ENCODE peak calls at places on chromosomes 3 and 15, in eight cellular contexts. One of them, this sample, is unnamed.

GRCh38 chr15:29632671-29633406 is 189.4 kb downstream of the TJP1 start:
- DNase-seq in stomach: no peak
- DNase-seq in activated CD4-positive, alpha-beta T cell treated with anti-CD3 and anti-CD28 coated beads for 4 hours: no peak
- DNase-seq in NCI-H1105 treated with DMSO at 0.1 percent for 48 hours: no peak
- DNase-seq in A549: no peak
- DNase-seq in Calu3: no peak
- DNase-seq in small intestine: no peak
- DNase-seq in NCI-H2029 treated with DMSO at 0.1 percent for 48 hours: no peak
- DNase-seq in this sample: no peak

GRCh38 chr15:65182538-65182937 is 2.6 kb downstream of the CLPX start:
- DNase-seq in NCI-H2029 treated with DMSO at 0.1 percent for 48 hours: no peak
- DNase-seq in NCI-H1105 treated with DMSO at 0.1 percent for 48 hours: no peak
- DNase-seq in small intestine: no peak
- DNase-seq in activated CD4-positive, alpha-beta T cell treated with anti-CD3 and anti-CD28 coated beads for 4 hours: no peak
- DNase-seq in stomach: no peak
- DNase-seq in A549: no peak
- DNase-seq in Calu3: no peak
- DNase-seq in this sample: no peak

GRCh38 chr3:183265713-183266417 is 12.8 kb downstream of the B3GNT5 start:
- DNase-seq in small intestine: peak
- DNase-seq in stomach: peak
- DNase-seq in NCI-H2029 treated with DMSO at 0.1 percent for 48 hours: no peak
- DNase-seq in activated CD4-positive, alpha-beta T cell treated with anti-CD3 and anti-CD28 coated beads for 4 hours: peak
- DNase-seq in A549: peak
- DNase-seq in Calu3: peak
- DNase-seq in NCI-H1105 treated with DMSO at 0.1 percent for 48 hours: peak
- DNase-seq in this sample: peak

GRCh38 chr15:51334011-51334426 is 4.4 kb downstream of the CYP19A1 start:
- DNase-seq in NCI-H2029 treated with DMSO at 0.1 percent for 48 hours: peak
- DNase-seq in Calu3: no peak
- DNase-seq in NCI-H1105 treated with DMSO at 0.1 percent for 48 hours: no peak
- DNase-seq in A549: no peak
- DNase-seq in small intestine: no peak
- DNase-seq in activated CD4-positive, alpha-beta T cell treated with anti-CD3 and anti-CD28 coated beads for 4 hours: no peak
- DNase-seq in stomach: no peak
- DNase-seq in this sample: no peak

GRCh38 chr3:154224366-154224765 is 99.9 kb downstream of the DHX36 start:
- DNase-seq in activated CD4-positive, alpha-beta T cell treated with anti-CD3 and anti-CD28 coated beads for 4 hours: no peak
- DNase-seq in NCI-H2029 treated with DMSO at 0.1 percent for 48 hours: no peak
- DNase-seq in A549: no peak
- DNase-seq in small intestine: no peak
- DNase-seq in stomach: no peak
- DNase-seq in Calu3: no peak
- DNase-seq in NCI-H1105 treated with DMSO at 0.1 percent for 48 hours: no peak
- DNase-seq in this sample: no peak

GRCh38 chr15:100633763-100634075 is 31.3 kb downstream of the ASB7 start:
- DNase-seq in stomach: no peak
- DNase-seq in small intestine: no peak
- DNase-seq in activated CD4-positive, alpha-beta T cell treated with anti-CD3 and anti-CD28 coated beads for 4 hours: no peak
- DNase-seq in NCI-H1105 treated with DMSO at 0.1 percent for 48 hours: no peak
- DNase-seq in A549: no peak
- DNase-seq in Calu3: no peak
- DNase-seq in NCI-H2029 treated with DMSO at 0.1 percent for 48 hours: no peak
- DNase-seq in this sample: no peak

GRCh38 chr3:46626039-46626438 is 13.7 kb downstream of the FAM240A start:
- DNase-seq in activated CD4-positive, alpha-beta T cell treated with anti-CD3 and anti-CD28 coated beads for 4 hours: no peak
- DNase-seq in NCI-H2029 treated with DMSO at 0.1 percent for 48 hours: no peak
- DNase-seq in Calu3: no peak
- DNase-seq in NCI-H1105 treated with DMSO at 0.1 percent for 48 hours: no peak
- DNase-seq in A549: no peak
- DNase-seq in small intestine: peak
- DNase-seq in stomach: no peak
- DNase-seq in this sample: no peak

GRCh38 chr15:40333922-40334492 is 6.7 kb downstream of the CCDC9B start:
- DNase-seq in activated CD4-positive, alpha-beta T cell treated with anti-CD3 and anti-CD28 coated beads for 4 hours: no peak
- DNase-seq in stomach: no peak
- DNase-seq in NCI-H2029 treated with DMSO at 0.1 percent for 48 hours: no peak
- DNase-seq in small intestine: no peak
- DNase-seq in NCI-H1105 treated with DMSO at 0.1 percent for 48 hours: no peak
- DNase-seq in A549: no peak
- DNase-seq in Calu3: no peak
- DNase-seq in this sample: peak

GRCh38 chr3:8481380-8481779 is 20.2 kb upstream of the LMCD1 start:
- DNase-seq in NCI-H2029 treated with DMSO at 0.1 percent for 48 hours: no peak
- DNase-seq in NCI-H1105 treated with DMSO at 0.1 percent for 48 hours: no peak
- DNase-seq in activated CD4-positive, alpha-beta T cell treated with anti-CD3 and anti-CD28 coated beads for 4 hours: no peak
- DNase-seq in small intestine: no peak
- DNase-seq in Calu3: no peak
- DNase-seq in stomach: no peak
- DNase-seq in A549: no peak
- DNase-seq in this sample: no peak

GRCh38 chr3:22372292-22372949 is 621.4 kb upstream of the ZNF385D start:
- DNase-seq in small intestine: no peak
- DNase-seq in NCI-H1105 treated with DMSO at 0.1 percent for 48 hours: peak
- DNase-seq in activated CD4-positive, alpha-beta T cell treated with anti-CD3 and anti-CD28 coated beads for 4 hours: no peak
- DNase-seq in stomach: no peak
- DNase-seq in A549: no peak
- DNase-seq in Calu3: no peak
- DNase-seq in NCI-H2029 treated with DMSO at 0.1 percent for 48 hours: no peak
- DNase-seq in this sample: peak

GRCh38 chr3:134307425-134307824 is 56.8 kb upstream of the RYK start:
- DNase-seq in A549: no peak
- DNase-seq in stomach: no peak
- DNase-seq in NCI-H1105 treated with DMSO at 0.1 percent for 48 hours: no peak
- DNase-seq in NCI-H2029 treated with DMSO at 0.1 percent for 48 hours: no peak
- DNase-seq in activated CD4-positive, alpha-beta T cell treated with anti-CD3 and anti-CD28 coated beads for 4 hours: no peak
- DNase-seq in small intestine: no peak
- DNase-seq in Calu3: no peak
- DNase-seq in this sample: no peak

GRCh38 chr3:43165786-43166185 is 59.9 kb upstream of the POMGNT2 start:
- DNase-seq in small intestine: no peak
- DNase-seq in NCI-H2029 treated with DMSO at 0.1 percent for 48 hours: no peak
- DNase-seq in A549: no peak
- DNase-seq in Calu3: no peak
- DNase-seq in activated CD4-positive, alpha-beta T cell treated with anti-CD3 and anti-CD28 coated beads for 4 hours: no peak
- DNase-seq in NCI-H1105 treated with DMSO at 0.1 percent for 48 hours: no peak
- DNase-seq in stomach: no peak
- DNase-seq in this sample: no peak

GRCh38 chr3:8822141-8822540 is 52.7 kb upstream of the OXTR start:
- DNase-seq in small intestine: no peak
- DNase-seq in stomach: no peak
- DNase-seq in NCI-H1105 treated with DMSO at 0.1 percent for 48 hours: no peak
- DNase-seq in A549: no peak
- DNase-seq in Calu3: no peak
- DNase-seq in NCI-H2029 treated with DMSO at 0.1 percent for 48 hours: no peak
- DNase-seq in activated CD4-positive, alpha-beta T cell treated with anti-CD3 and anti-CD28 coated beads for 4 hours: no peak
- DNase-seq in this sample: no peak

GRCh38 chr3:36893137-36893557 is 51.7 kb downstream of the TRANK1 start:
- DNase-seq in Calu3: no peak
- DNase-seq in NCI-H1105 treated with DMSO at 0.1 percent for 48 hours: no peak
- DNase-seq in small intestine: peak
- DNase-seq in stomach: no peak
- DNase-seq in NCI-H2029 treated with DMSO at 0.1 percent for 48 hours: peak
- DNase-seq in A549: peak
- DNase-seq in activated CD4-positive, alpha-beta T cell treated with anti-CD3 and anti-CD28 coated beads for 4 hours: peak
- DNase-seq in this sample: peak

GRCh38 chr3:132038198-132038825 is 3.5 kb upstream of the CPNE4 start:
- DNase-seq in A549: peak
- DNase-seq in NCI-H1105 treated with DMSO at 0.1 percent for 48 hours: peak
- DNase-seq in small intestine: peak
- DNase-seq in Calu3: no peak
- DNase-seq in NCI-H2029 treated with DMSO at 0.1 percent for 48 hours: no peak
- DNase-seq in stomach: no peak
- DNase-seq in activated CD4-positive, alpha-beta T cell treated with anti-CD3 and anti-CD28 coated beads for 4 hours: no peak
- DNase-seq in this sample: peak

GRCh38 chr3:49869525-49870126 is at the start of gene CAMKV:
- DNase-seq in Calu3: no peak
- DNase-seq in A549: no peak
- DNase-seq in NCI-H1105 treated with DMSO at 0.1 percent for 48 hours: peak
- DNase-seq in activated CD4-positive, alpha-beta T cell treated with anti-CD3 and anti-CD28 coated beads for 4 hours: no peak
- DNase-seq in stomach: no peak
- DNase-seq in small intestine: no peak
- DNase-seq in NCI-H2029 treated with DMSO at 0.1 percent for 48 hours: no peak
- DNase-seq in this sample: peak

GRCh38 chr3:101719604-101720185 is 4.7 kb upstream of the CEP97 start:
- DNase-seq in NCI-H2029 treated with DMSO at 0.1 percent for 48 hours: no peak
- DNase-seq in Calu3: no peak
- DNase-seq in NCI-H1105 treated with DMSO at 0.1 percent for 48 hours: no peak
- DNase-seq in A549: no peak
- DNase-seq in small intestine: no peak
- DNase-seq in activated CD4-positive, alpha-beta T cell treated with anti-CD3 and anti-CD28 coated beads for 4 hours: no peak
- DNase-seq in stomach: no peak
- DNase-seq in this sample: no peak

GRCh38 chr3:62109534-62109933 is 263.8 kb downstream of the FEZF2 start:
- DNase-seq in stomach: no peak
- DNase-seq in A549: no peak
- DNase-seq in NCI-H1105 treated with DMSO at 0.1 percent for 48 hours: no peak
- DNase-seq in activated CD4-positive, alpha-beta T cell treated with anti-CD3 and anti-CD28 coated beads for 4 hours: no peak
- DNase-seq in Calu3: no peak
- DNase-seq in NCI-H2029 treated with DMSO at 0.1 percent for 48 hours: no peak
- DNase-seq in small intestine: no peak
- DNase-seq in this sample: no peak

GRCh38 chr3:194306771-194307640 is 44.1 kb downstream of the CPN2 start:
- DNase-seq in A549: no peak
- DNase-seq in Calu3: no peak
- DNase-seq in small intestine: no peak
- DNase-seq in activated CD4-positive, alpha-beta T cell treated with anti-CD3 and anti-CD28 coated beads for 4 hours: no peak
- DNase-seq in stomach: no peak
- DNase-seq in NCI-H1105 treated with DMSO at 0.1 percent for 48 hours: no peak
- DNase-seq in NCI-H2029 treated with DMSO at 0.1 percent for 48 hours: no peak
- DNase-seq in this sample: peak

GRCh38 chr3:13087320-13087985 is 14.2 kb upstream of the IQSEC1 start:
- DNase-seq in NCI-H1105 treated with DMSO at 0.1 percent for 48 hours: no peak
- DNase-seq in small intestine: no peak
- DNase-seq in A549: no peak
- DNase-seq in Calu3: no peak
- DNase-seq in activated CD4-positive, alpha-beta T cell treated with anti-CD3 and anti-CD28 coated beads for 4 hours: no peak
- DNase-seq in NCI-H2029 treated with DMSO at 0.1 percent for 48 hours: no peak
- DNase-seq in stomach: no peak
- DNase-seq in this sample: peak

GRCh38 chr3:37588761-37589160 is 272.9 kb upstream of the CTDSPL start:
- DNase-seq in NCI-H1105 treated with DMSO at 0.1 percent for 48 hours: no peak
- DNase-seq in A549: no peak
- DNase-seq in Calu3: no peak
- DNase-seq in stomach: no peak
- DNase-seq in small intestine: no peak
- DNase-seq in activated CD4-positive, alpha-beta T cell treated with anti-CD3 and anti-CD28 coated beads for 4 hours: no peak
- DNase-seq in NCI-H2029 treated with DMSO at 0.1 percent for 48 hours: no peak
- DNase-seq in this sample: peak

GRCh38 chr3:52109556-52110380 is 44.5 kb downstream of the POC1A start:
- DNase-seq in NCI-H2029 treated with DMSO at 0.1 percent for 48 hours: no peak
- DNase-seq in stomach: no peak
- DNase-seq in NCI-H1105 treated with DMSO at 0.1 percent for 48 hours: no peak
- DNase-seq in A549: no peak
- DNase-seq in small intestine: no peak
- DNase-seq in activated CD4-positive, alpha-beta T cell treated with anti-CD3 and anti-CD28 coated beads for 4 hours: no peak
- DNase-seq in Calu3: no peak
- DNase-seq in this sample: peak

GRCh38 chr15:74179101-74179841 is 5.8 kb downstream of the ISLR start:
- DNase-seq in A549: peak
- DNase-seq in Calu3: peak
- DNase-seq in stomach: no peak
- DNase-seq in activated CD4-positive, alpha-beta T cell treated with anti-CD3 and anti-CD28 coated beads for 4 hours: no peak
- DNase-seq in NCI-H2029 treated with DMSO at 0.1 percent for 48 hours: no peak
- DNase-seq in NCI-H1105 treated with DMSO at 0.1 percent for 48 hours: no peak
- DNase-seq in small intestine: no peak
- DNase-seq in this sample: no peak

GRCh38 chr15:101020451-101020850 is 101.3 kb downstream of the LRRK1 start:
- DNase-seq in A549: no peak
- DNase-seq in stomach: peak
- DNase-seq in Calu3: no peak
- DNase-seq in activated CD4-positive, alpha-beta T cell treated with anti-CD3 and anti-CD28 coated beads for 4 hours: no peak
- DNase-seq in small intestine: no peak
- DNase-seq in NCI-H2029 treated with DMSO at 0.1 percent for 48 hours: no peak
- DNase-seq in NCI-H1105 treated with DMSO at 0.1 percent for 48 hours: no peak
- DNase-seq in this sample: no peak

GRCh38 chr15:77021803-77022381 is 27.0 kb downstream of the PSTPIP1 start:
- DNase-seq in stomach: no peak
- DNase-seq in NCI-H1105 treated with DMSO at 0.1 percent for 48 hours: no peak
- DNase-seq in A549: no peak
- DNase-seq in small intestine: peak
- DNase-seq in activated CD4-positive, alpha-beta T cell treated with anti-CD3 and anti-CD28 coated beads for 4 hours: no peak
- DNase-seq in Calu3: no peak
- DNase-seq in NCI-H2029 treated with DMSO at 0.1 percent for 48 hours: no peak
- DNase-seq in this sample: no peak

GRCh38 chr3:25542571-25543039 is 114.5 kb downstream of the RARB start:
- DNase-seq in NCI-H2029 treated with DMSO at 0.1 percent for 48 hours: no peak
- DNase-seq in A549: no peak
- DNase-seq in stomach: no peak
- DNase-seq in NCI-H1105 treated with DMSO at 0.1 percent for 48 hours: peak
- DNase-seq in Calu3: no peak
- DNase-seq in small intestine: no peak
- DNase-seq in activated CD4-positive, alpha-beta T cell treated with anti-CD3 and anti-CD28 coated beads for 4 hours: no peak
- DNase-seq in this sample: peak

GRCh38 chr15:43209059-43209824 is 11.6 kb downstream of the EPB42 start:
- DNase-seq in activated CD4-positive, alpha-beta T cell treated with anti-CD3 and anti-CD28 coated beads for 4 hours: no peak
- DNase-seq in NCI-H1105 treated with DMSO at 0.1 percent for 48 hours: no peak
- DNase-seq in NCI-H2029 treated with DMSO at 0.1 percent for 48 hours: no peak
- DNase-seq in small intestine: no peak
- DNase-seq in Calu3: no peak
- DNase-seq in A549: peak
- DNase-seq in stomach: no peak
- DNase-seq in this sample: peak

GRCh38 chr15:90531147-90531546 is 1.4 kb downstream of the CRTC3 start:
- DNase-seq in A549: no peak
- DNase-seq in stomach: no peak
- DNase-seq in small intestine: no peak
- DNase-seq in NCI-H1105 treated with DMSO at 0.1 percent for 48 hours: no peak
- DNase-seq in Calu3: no peak
- DNase-seq in NCI-H2029 treated with DMSO at 0.1 percent for 48 hours: no peak
- DNase-seq in activated CD4-positive, alpha-beta T cell treated with anti-CD3 and anti-CD28 coated beads for 4 hours: no peak
- DNase-seq in this sample: peak

GRCh38 chr15:54026258-54026657 is 48.0 kb downstream of the UNC13C start:
- DNase-seq in activated CD4-positive, alpha-beta T cell treated with anti-CD3 and anti-CD28 coated beads for 4 hours: no peak
- DNase-seq in NCI-H1105 treated with DMSO at 0.1 percent for 48 hours: no peak
- DNase-seq in small intestine: no peak
- DNase-seq in Calu3: no peak
- DNase-seq in stomach: no peak
- DNase-seq in A549: no peak
- DNase-seq in NCI-H2029 treated with DMSO at 0.1 percent for 48 hours: no peak
- DNase-seq in this sample: no peak

GRCh38 chr3:13896473-13897154 is 16.7 kb upstream of the WNT7A start:
- DNase-seq in A549: peak
- DNase-seq in activated CD4-positive, alpha-beta T cell treated with anti-CD3 and anti-CD28 coated beads for 4 hours: peak
- DNase-seq in stomach: peak
- DNase-seq in small intestine: peak
- DNase-seq in NCI-H1105 treated with DMSO at 0.1 percent for 48 hours: peak
- DNase-seq in Calu3: peak
- DNase-seq in NCI-H2029 treated with DMSO at 0.1 percent for 48 hours: peak
- DNase-seq in this sample: peak

GRCh38 chr15:59501531-59502113 is 63.6 kb downstream of the FAM81A start:
- DNase-seq in stomach: peak
- DNase-seq in NCI-H2029 treated with DMSO at 0.1 percent for 48 hours: peak
- DNase-seq in Calu3: peak
- DNase-seq in NCI-H1105 treated with DMSO at 0.1 percent for 48 hours: peak
- DNase-seq in small intestine: peak
- DNase-seq in activated CD4-positive, alpha-beta T cell treated with anti-CD3 and anti-CD28 coated beads for 4 hours: no peak
- DNase-seq in A549: peak
- DNase-seq in this sample: peak

GRCh38 chr3:23743141-23743784 is 62.5 kb upstream of the UBE2E1 start:
- DNase-seq in NCI-H1105 treated with DMSO at 0.1 percent for 48 hours: peak
- DNase-seq in A549: no peak
- DNase-seq in Calu3: peak
- DNase-seq in activated CD4-positive, alpha-beta T cell treated with anti-CD3 and anti-CD28 coated beads for 4 hours: no peak
- DNase-seq in small intestine: no peak
- DNase-seq in stomach: no peak
- DNase-seq in NCI-H2029 treated with DMSO at 0.1 percent for 48 hours: no peak
- DNase-seq in this sample: peak

GRCh38 chr15:33894193-33894592 is 74.1 kb upstream of the CHRM5 start:
- DNase-seq in activated CD4-positive, alpha-beta T cell treated with anti-CD3 and anti-CD28 coated beads for 4 hours: no peak
- DNase-seq in Calu3: no peak
- DNase-seq in small intestine: no peak
- DNase-seq in A549: no peak
- DNase-seq in NCI-H2029 treated with DMSO at 0.1 percent for 48 hours: no peak
- DNase-seq in stomach: no peak
- DNase-seq in NCI-H1105 treated with DMSO at 0.1 percent for 48 hours: no peak
- DNase-seq in this sample: no peak

This sample was measured in left kidney.